ENCODE peak calls at places on chromosomes 5 and 9, in nine cellular contexts. K is pancreas, W is heart right ventricle, H is brain microvascular endothelial cell, U is Caco-2, I is HepG2, S is transverse colon, B is SJSA1, C is tibial artery. F is an unnamed sample.

GRCh38 chr9:21754741-21755140 is 47.7 kb upstream of the MTAP start:
- DNase-seq in K (no peak), W (no peak), H (no peak), U (no peak), I (no peak), S (no peak), B (no peak), C (no peak), F (no peak)

GRCh38 chr9:88202321-88202720 is 64.0 kb upstream of the SPATA31C2 start:
- DNase-seq in K (no peak), W (no peak), H (peak; percentile 28), U (no peak), I (no peak), S (no peak), B (no peak), C (no peak), F (no peak)

GRCh38 chr9:89153618-89154017 is 25.0 kb downstream of the SHC3 start:
- DNase-seq in K (no peak), W (no peak), H (peak; percentile 89), U (no peak), I (no peak), S (no peak), B (peak; percentile 53), C (peak; percentile 47), F (no peak)

GRCh38 chr9:20980713-20981481 is 50.5 kb downstream of the HACD4 start:
- DNase-seq in K (no peak), W (no peak), H (peak; percentile 54), U (no peak), I (no peak), S (no peak), B (no peak), C (no peak), F (no peak)

GRCh38 chr5:55691265-55692105 is 20.6 kb downstream of the SLC38A9 start:
- DNase-seq in K (no peak), W (no peak), H (no peak), U (peak; percentile 55), I (peak; percentile 63), S (no peak), B (no peak), C (no peak), F (no peak)

GRCh38 chr5:179134511-179134910 is 74.3 kb downstream of the ZNF354C start:
- DNase-seq in K (peak; percentile 38), W (no peak), H (no peak), U (no peak), I (no peak), S (no peak), B (no peak), C (no peak), F (no peak)

GRCh38 chr9:106828965-106829364 is 34.0 kb upstream of the ZNF462 start:
- DNase-seq in K (no peak), W (no peak), H (no peak), U (no peak), I (no peak), S (no peak), B (no peak), C (no peak), F (no peak)

GRCh38 chr9:68530618-68531017 is 10.1 kb downstream of the TMEM252 start:
- DNase-seq in K (peak; percentile 57), W (peak; percentile 74), H (peak; percentile 20), U (peak; percentile 2), I (peak; percentile 80), S (peak; percentile 85), B (no peak), C (peak; percentile 72), F (peak; percentile 89)

GRCh38 chr9:91034976-91035824 is 233.6 kb downstream of the SYK start:
- DNase-seq in K (no peak), W (no peak), H (no peak), U (no peak), I (no peak), S (no peak), B (no peak), C (no peak), F (no peak)

GRCh38 chr5:50653946-50654345 is 12.5 kb upstream of the PARP8 start:
- DNase-seq in K (no peak), W (no peak), H (no peak), U (no peak), I (no peak), S (peak; percentile 31), B (no peak), C (no peak), F (no peak)

GRCh38 chr5:165201364-165202143 is 1696.1 kb downstream of the MAT2B start:
- DNase-seq in K (no peak), W (no peak), H (no peak), U (no peak), I (no peak), S (no peak), B (no peak), C (no peak), F (no peak)

GRCh38 chr9:86099695-86100364 is 472 bp upstream of the GOLM1 start:
- DNase-seq in K (no peak), W (peak; percentile 19), H (peak; percentile 63), U (peak; percentile 33), I (no peak), S (peak; percentile 75), B (peak; percentile 54), C (peak; percentile 48), F (peak; percentile 66)

DNA sequence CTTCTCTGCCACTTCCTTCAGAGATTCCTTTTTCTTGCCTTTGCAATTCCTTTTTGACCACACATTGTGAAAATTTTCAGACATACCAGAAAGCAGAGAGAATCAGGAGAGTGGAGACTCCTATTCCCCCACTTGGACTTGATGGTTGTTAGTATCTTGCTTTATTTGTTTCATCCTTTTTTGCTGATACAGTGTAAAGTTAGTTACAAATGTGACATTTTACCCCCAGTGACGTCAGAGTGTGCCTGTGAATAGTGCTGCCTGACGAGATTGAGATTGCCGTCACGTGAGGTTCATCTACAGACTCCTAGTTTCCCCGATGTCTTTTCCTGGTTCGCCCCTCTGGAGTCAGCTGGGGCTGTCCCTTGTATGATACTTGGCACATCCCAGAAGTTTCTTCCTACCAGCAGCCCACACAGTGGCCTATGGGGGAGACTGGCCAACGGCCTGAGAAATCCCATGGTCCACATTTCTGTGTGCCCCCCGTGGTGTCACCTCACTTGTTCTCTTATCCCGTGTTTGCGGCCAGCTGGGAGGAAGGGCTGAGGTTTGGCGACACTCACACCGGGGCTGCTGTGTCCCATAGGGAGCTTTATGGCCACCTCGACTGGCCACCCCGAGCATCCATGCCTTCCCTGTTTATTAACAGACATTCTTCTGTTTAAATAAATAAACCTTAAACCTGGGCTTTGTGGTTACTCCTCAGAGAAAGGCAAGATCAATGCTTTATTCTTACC is 48.2 kb upstream of the CACNA1B start:
- DNase-seq in K (no peak), W (no peak), H (no peak), U (no peak), I (no peak), S (no peak), B (no peak), C (no peak), F (no peak)
- H3K36me3 ChIP-seq in K (no peaks in the 10 kb centered on the region), W (peaks cover 24% of the 10 kb centered on the region), H (peaks cover 15% of the 10 kb centered on the region), U (peaks cover 1% of the 10 kb centered on the region), I (peaks cover 38% of the 10 kb centered on the region), S (no peaks in the 10 kb centered on the region), B (peaks cover 7% of the 10 kb centered on the region), C (peaks cover 64% of the 10 kb centered on the region), F (no peaks in the 10 kb centered on the region)

GRCh38 chr5:99808657-99809230 is 726.4 kb upstream of the FAM174A start:
- DNase-seq in K (no peak), W (no peak), H (no peak), U (no peak), I (no peak), S (no peak), B (no peak), C (no peak), F (no peak)

GRCh38 chr5:99807346-99807745 is 727.8 kb upstream of the FAM174A start:
- DNase-seq in K (no peak), W (no peak), H (no peak), U (no peak), I (no peak), S (no peak), B (no peak), C (no peak), F (no peak)
- H3K36me3 ChIP-seq in K (no peaks in the 10 kb centered on the region), W (no peaks in the 10 kb centered on the region), H (no peaks in the 10 kb centered on the region), U (no peaks in the 10 kb centered on the region), I (no peaks in the 10 kb centered on the region), S (no peaks in the 10 kb centered on the region), B (no peaks in the 10 kb centered on the region), C (no peaks in the 10 kb centered on the region), F (no peaks in the 10 kb centered on the region)

GRCh38 chr5:113047733-113048652 is 71.4 kb downstream of the DCP2 start:
- DNase-seq in K (no peak), W (no peak), H (no peak), U (no peak), I (no peak), S (no peak), B (no peak), C (peak; percentile 43), F (no peak)

GRCh38 chr5:113047234-113047633 is 70.6 kb downstream of the DCP2 start:
- DNase-seq in K (no peak), W (no peak), H (no peak), U (no peak), I (no peak), S (no peak), B (peak; percentile 77), C (no peak), F (no peak)

GRCh38 chr5:113052041-113052795 is 75.6 kb downstream of the DCP2 start:
- DNase-seq in K (no peak), W (no peak), H (no peak), U (no peak), I (no peak), S (no peak), B (no peak), C (no peak), F (no peak)

GRCh38 chr5:113050606-113051391 is 74.2 kb downstream of the DCP2 start:
- DNase-seq in K (no peak), W (no peak), H (peak; percentile 65), U (no peak), I (no peak), S (no peak), B (peak; percentile 75), C (peak; percentile 37), F (no peak)

DNA sequence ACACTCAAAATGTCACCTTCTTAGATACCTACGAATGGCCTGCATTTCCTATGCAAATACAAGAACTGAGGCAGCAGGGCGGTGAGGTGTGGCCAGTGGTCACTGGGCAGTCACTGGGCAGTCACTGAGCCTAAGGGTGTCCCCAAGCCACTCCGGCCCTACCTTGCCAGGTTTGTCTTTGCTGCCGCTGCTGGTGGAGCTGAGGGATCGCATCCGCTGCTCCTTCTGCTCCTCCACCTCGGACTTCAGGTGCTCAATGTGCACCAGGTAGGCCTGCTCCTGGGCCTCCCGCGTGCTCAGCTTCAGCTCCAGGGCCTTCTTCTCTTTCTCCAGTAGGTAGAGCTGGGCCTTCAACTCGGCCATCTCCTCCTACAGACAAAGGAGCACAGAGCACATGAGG is 72.3 kb downstream of the DCP2 start:
- DNase-seq in K (no peak), W (no peak), H (no peak), U (no peak), I (no peak), S (no peak), B (no peak), C (no peak), F (no peak)
- H3K36me3 ChIP-seq in K (no peaks in the 10 kb centered on the region), W (peaks cover 13% of the 10 kb centered on the region), H (no peaks in the 10 kb centered on the region), U (no peaks in the 10 kb centered on the region), I (no peaks in the 10 kb centered on the region), S (no peaks in the 10 kb centered on the region), B (peaks cover 26% of the 10 kb centered on the region), C (no peaks in the 10 kb centered on the region), F (peaks cover 37% of the 10 kb centered on the region)

DNA sequence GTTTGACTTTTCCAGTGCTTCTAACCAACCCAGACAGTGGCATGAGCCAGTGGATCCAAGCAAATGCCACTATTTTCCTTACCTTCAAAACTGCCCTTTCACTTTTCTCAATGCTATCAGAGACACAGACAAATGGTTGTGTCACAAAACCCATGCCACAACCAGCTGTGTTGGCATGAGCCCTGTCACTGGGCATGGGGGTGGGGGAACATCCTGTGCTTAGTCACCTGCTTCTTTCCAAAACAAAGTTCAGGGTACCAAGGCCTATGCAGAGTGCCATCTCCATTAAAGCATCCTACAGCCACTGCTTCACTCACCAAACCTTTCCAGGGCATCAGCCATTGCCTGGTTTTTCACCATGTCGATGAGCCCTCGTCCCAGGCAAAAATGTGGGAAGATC is 30.1 kb downstream of the NIPSNAP3B start:
- DNase-seq in K (no peak), W (no peak), H (no peak), U (no peak), I (no peak), S (no peak), B (no peak), C (no peak), F (no peak)
- H3K36me3 ChIP-seq in K (peaks cover 29% of the 10 kb centered on the region), W (peaks cover 65% of the 10 kb centered on the region), H (peaks cover 93% of the 10 kb centered on the region), U (peaks cover 5% of the 10 kb centered on the region), I (peaks cover 95% of the 10 kb centered on the region), S (no peaks in the 10 kb centered on the region), B (peaks cover 36% of the 10 kb centered on the region), C (peaks cover 95% of the 10 kb centered on the region), F (peaks cover 98% of the 10 kb centered on the region)